ENCODE peak calls at places on chromosome 13, in ten cellular contexts. One of them, this sample, is unnamed.

GRCh38 chr13:104799152-104799551 is 1732.9 kb upstream of the SLC10A2 start:
- DNase-seq in HTR-8/SVneo: no peak
- DNase-seq in GF-D8: no peak
- DNase-seq in hepatocyte: no peak
- DNase-seq in skeletal muscle cell: no peak
- DNase-seq in right lobe of liver: no peak
- DNase-seq in substantia nigra: no peak
- DNase-seq in MCF 10A: no peak
- DNase-seq in memory B cell: no peak
- DNase-seq in stimulated activated CD4-positive, alpha-beta T cell treated with anti-CD3 and anti-CD28 coated beads, Interleukin-4, amount 100 ng/mL, for 1 hour: no peak
- DNase-seq in this sample: no peak

GRCh38 chr13:25167349-25167748 is 4.7 kb downstream of the AMER2 start:
- DNase-seq in HTR-8/SVneo: no peak
- DNase-seq in GF-D8: no peak
- DNase-seq in hepatocyte: no peak
- DNase-seq in skeletal muscle cell: no peak
- DNase-seq in right lobe of liver: no peak
- DNase-seq in substantia nigra: no peak
- DNase-seq in MCF 10A: no peak
- DNase-seq in memory B cell: no peak
- DNase-seq in stimulated activated CD4-positive, alpha-beta T cell treated with anti-CD3 and anti-CD28 coated beads, Interleukin-4, amount 100 ng/mL, for 1 hour: no peak
- DNase-seq in this sample: no peak

GRCh38 chr13:24199016-24199415 is 38.5 kb downstream of the SPATA13 start:
- DNase-seq in HTR-8/SVneo: no peak
- DNase-seq in GF-D8: no peak
- DNase-seq in hepatocyte: no peak
- DNase-seq in skeletal muscle cell: no peak
- DNase-seq in right lobe of liver: no peak
- DNase-seq in substantia nigra: no peak
- DNase-seq in MCF 10A: no peak
- DNase-seq in memory B cell: no peak
- DNase-seq in stimulated activated CD4-positive, alpha-beta T cell treated with anti-CD3 and anti-CD28 coated beads, Interleukin-4, amount 100 ng/mL, for 1 hour: no peak
- DNase-seq in this sample: no peak

GRCh38 chr13:110726726-110727125 is 13.2 kb downstream of the ING1 start:
- DNase-seq in HTR-8/SVneo: no peak
- DNase-seq in GF-D8: peak
- DNase-seq in hepatocyte: no peak
- DNase-seq in skeletal muscle cell: no peak
- DNase-seq in right lobe of liver: no peak
- DNase-seq in substantia nigra: no peak
- DNase-seq in MCF 10A: no peak
- DNase-seq in memory B cell: no peak
- DNase-seq in stimulated activated CD4-positive, alpha-beta T cell treated with anti-CD3 and anti-CD28 coated beads, Interleukin-4, amount 100 ng/mL, for 1 hour: peak
- DNase-seq in this sample: peak

GRCh38 chr13:73714522-73714921 is 419.7 kb downstream of the KLF12 start:
- DNase-seq in HTR-8/SVneo: no peak
- DNase-seq in GF-D8: no peak
- DNase-seq in hepatocyte: no peak
- DNase-seq in skeletal muscle cell: no peak
- DNase-seq in right lobe of liver: no peak
- DNase-seq in substantia nigra: no peak
- DNase-seq in MCF 10A: no peak
- DNase-seq in memory B cell: no peak
- DNase-seq in stimulated activated CD4-positive, alpha-beta T cell treated with anti-CD3 and anti-CD28 coated beads, Interleukin-4, amount 100 ng/mL, for 1 hour: peak
- DNase-seq in this sample: no peak

GRCh38 chr13:79171131-79172061 is 234.7 kb downstream of the RBM26 start:
- DNase-seq in HTR-8/SVneo: no peak
- DNase-seq in GF-D8: no peak
- DNase-seq in hepatocyte: no peak
- DNase-seq in skeletal muscle cell: no peak
- DNase-seq in right lobe of liver: no peak
- DNase-seq in substantia nigra: no peak
- DNase-seq in MCF 10A: no peak
- DNase-seq in memory B cell: no peak
- DNase-seq in stimulated activated CD4-positive, alpha-beta T cell treated with anti-CD3 and anti-CD28 coated beads, Interleukin-4, amount 100 ng/mL, for 1 hour: no peak
- DNase-seq in this sample: no peak

GRCh38 chr13:110047511-110047910 is 259.4 kb downstream of the COL4A1 start:
- DNase-seq in HTR-8/SVneo: no peak
- DNase-seq in GF-D8: no peak
- DNase-seq in hepatocyte: peak
- DNase-seq in skeletal muscle cell: peak
- DNase-seq in right lobe of liver: peak
- DNase-seq in substantia nigra: no peak
- DNase-seq in MCF 10A: no peak
- DNase-seq in memory B cell: no peak
- DNase-seq in stimulated activated CD4-positive, alpha-beta T cell treated with anti-CD3 and anti-CD28 coated beads, Interleukin-4, amount 100 ng/mL, for 1 hour: no peak
- DNase-seq in this sample: no peak

GRCh38 chr13:43861863-43862262 is 17.7 kb downstream of the CCDC122 start:
- DNase-seq in HTR-8/SVneo: peak
- DNase-seq in GF-D8: no peak
- DNase-seq in hepatocyte: no peak
- DNase-seq in skeletal muscle cell: no peak
- DNase-seq in right lobe of liver: no peak
- DNase-seq in substantia nigra: no peak
- DNase-seq in MCF 10A: no peak
- DNase-seq in memory B cell: no peak
- DNase-seq in stimulated activated CD4-positive, alpha-beta T cell treated with anti-CD3 and anti-CD28 coated beads, Interleukin-4, amount 100 ng/mL, for 1 hour: no peak
- DNase-seq in this sample: no peak

GRCh38 chr13:42892760-42893159 is 99.3 kb downstream of the EPSTI1 start:
- DNase-seq in HTR-8/SVneo: no peak
- DNase-seq in GF-D8: no peak
- DNase-seq in hepatocyte: no peak
- DNase-seq in skeletal muscle cell: peak
- DNase-seq in right lobe of liver: no peak
- DNase-seq in substantia nigra: no peak
- DNase-seq in MCF 10A: peak
- DNase-seq in memory B cell: no peak
- DNase-seq in stimulated activated CD4-positive, alpha-beta T cell treated with anti-CD3 and anti-CD28 coated beads, Interleukin-4, amount 100 ng/mL, for 1 hour: no peak
- DNase-seq in this sample: no peak

GRCh38 chr13:39144941-39145533 is 106.8 kb downstream of the NHLRC3 start:
- DNase-seq in HTR-8/SVneo: peak
- DNase-seq in GF-D8: no peak
- DNase-seq in hepatocyte: peak
- DNase-seq in skeletal muscle cell: peak
- DNase-seq in right lobe of liver: peak
- DNase-seq in substantia nigra: no peak
- DNase-seq in MCF 10A: peak
- DNase-seq in memory B cell: no peak
- DNase-seq in stimulated activated CD4-positive, alpha-beta T cell treated with anti-CD3 and anti-CD28 coated beads, Interleukin-4, amount 100 ng/mL, for 1 hour: peak
- DNase-seq in this sample: peak

GRCh38 chr13:77898097-77898496 is 20.5 kb downstream of the EDNRB start:
- DNase-seq in HTR-8/SVneo: no peak
- DNase-seq in GF-D8: no peak
- DNase-seq in hepatocyte: no peak
- DNase-seq in skeletal muscle cell: no peak
- DNase-seq in right lobe of liver: no peak
- DNase-seq in substantia nigra: no peak
- DNase-seq in MCF 10A: no peak
- DNase-seq in memory B cell: no peak
- DNase-seq in stimulated activated CD4-positive, alpha-beta T cell treated with anti-CD3 and anti-CD28 coated beads, Interleukin-4, amount 100 ng/mL, for 1 hour: no peak
- DNase-seq in this sample: no peak

GRCh38 chr13:20721454-20722357 is 18.2 kb downstream of the IL17D start:
- DNase-seq in HTR-8/SVneo: no peak
- DNase-seq in GF-D8: no peak
- DNase-seq in hepatocyte: peak
- DNase-seq in skeletal muscle cell: peak
- DNase-seq in right lobe of liver: peak
- DNase-seq in substantia nigra: no peak
- DNase-seq in MCF 10A: peak
- DNase-seq in memory B cell: no peak
- DNase-seq in stimulated activated CD4-positive, alpha-beta T cell treated with anti-CD3 and anti-CD28 coated beads, Interleukin-4, amount 100 ng/mL, for 1 hour: peak
- DNase-seq in this sample: no peak

GRCh38 chr13:20174656-20175405 is 14.0 kb upstream of the GJA3 start:
- DNase-seq in HTR-8/SVneo: peak
- DNase-seq in GF-D8: peak
- DNase-seq in hepatocyte: peak
- DNase-seq in skeletal muscle cell: peak
- DNase-seq in right lobe of liver: peak
- DNase-seq in substantia nigra: no peak
- DNase-seq in MCF 10A: peak
- DNase-seq in memory B cell: peak
- DNase-seq in stimulated activated CD4-positive, alpha-beta T cell treated with anti-CD3 and anti-CD28 coated beads, Interleukin-4, amount 100 ng/mL, for 1 hour: peak
- DNase-seq in this sample: peak

GRCh38 chr13:76009491-76009890 is 373.4 kb downstream of the LMO7 start:
- DNase-seq in HTR-8/SVneo: no peak
- DNase-seq in GF-D8: no peak
- DNase-seq in hepatocyte: no peak
- DNase-seq in skeletal muscle cell: no peak
- DNase-seq in right lobe of liver: no peak
- DNase-seq in substantia nigra: no peak
- DNase-seq in MCF 10A: no peak
- DNase-seq in memory B cell: no peak
- DNase-seq in stimulated activated CD4-positive, alpha-beta T cell treated with anti-CD3 and anti-CD28 coated beads, Interleukin-4, amount 100 ng/mL, for 1 hour: no peak
- DNase-seq in this sample: no peak

GRCh38 chr13:41955605-41956004 is 5.3 kb downstream of the VWA8 start:
- DNase-seq in HTR-8/SVneo: no peak
- DNase-seq in GF-D8: no peak
- DNase-seq in hepatocyte: no peak
- DNase-seq in skeletal muscle cell: no peak
- DNase-seq in right lobe of liver: peak
- DNase-seq in substantia nigra: no peak
- DNase-seq in MCF 10A: no peak
- DNase-seq in memory B cell: no peak
- DNase-seq in stimulated activated CD4-positive, alpha-beta T cell treated with anti-CD3 and anti-CD28 coated beads, Interleukin-4, amount 100 ng/mL, for 1 hour: no peak
- DNase-seq in this sample: peak

GRCh38 chr13:80989241-80989640 is 648.3 kb upstream of the SPRY2 start:
- DNase-seq in HTR-8/SVneo: no peak
- DNase-seq in GF-D8: no peak
- DNase-seq in hepatocyte: no peak
- DNase-seq in skeletal muscle cell: peak
- DNase-seq in right lobe of liver: no peak
- DNase-seq in substantia nigra: no peak
- DNase-seq in MCF 10A: no peak
- DNase-seq in memory B cell: no peak
- DNase-seq in stimulated activated CD4-positive, alpha-beta T cell treated with anti-CD3 and anti-CD28 coated beads, Interleukin-4, amount 100 ng/mL, for 1 hour: no peak
- DNase-seq in this sample: no peak

GRCh38 chr13:78137404-78138142 is 218.9 kb upstream of the EDNRB start:
- DNase-seq in HTR-8/SVneo: peak
- DNase-seq in GF-D8: peak
- DNase-seq in hepatocyte: peak
- DNase-seq in skeletal muscle cell: peak
- DNase-seq in right lobe of liver: no peak
- DNase-seq in substantia nigra: no peak
- DNase-seq in MCF 10A: peak
- DNase-seq in memory B cell: peak
- DNase-seq in stimulated activated CD4-positive, alpha-beta T cell treated with anti-CD3 and anti-CD28 coated beads, Interleukin-4, amount 100 ng/mL, for 1 hour: no peak
- DNase-seq in this sample: peak

This sample was measured in Karpas-422.